ENCODE peak calls at places on chromosomes 7 and 10, in six cellular contexts. Y, L, Z, F, T and I are unnamed samples.

GRCh38 chr7:16354573-16354972 is 66.8 kb downstream of the CRPPA start:
- DNase-seq in Y (no peak), L (no peak), Z (no peak), F (no peak), T (no peak), I (no peak)

GRCh38 chr7:4270268-4270667 is 411.8 kb upstream of the FOXK1 start:
- DNase-seq in Y (no peak), L (no peak), Z (no peak), F (no peak), T (no peak), I (no peak)

GRCh38 chr10:34988397-34989067 is 101.6 kb downstream of the CUL2 start:
- DNase-seq in Y (no peak), L (no peak), Z (no peak), F (no peak), T (no peak), I (no peak)

GRCh38 chr7:51275532-51275931 is 41.1 kb downstream of the COBL start:
- DNase-seq in Y (no peak), L (no peak), Z (no peak), F (no peak), T (no peak), I (no peak)

GRCh38 chr7:112143151-112143550 is 63.0 kb downstream of the DOCK4 start:
- DNase-seq in Y (no peak), L (no peak), Z (no peak), F (no peak), T (no peak), I (no peak)

GRCh38 chr7:148700693-148701092 is 2.0 kb downstream of the CUL1 start:
- DNase-seq in Y (peak), L (peak), Z (no peak), F (no peak), T (peak), I (no peak)

GRCh38 chr7:19620470-19620869 is 88.4 kb downstream of the POLR1F start:
- DNase-seq in Y (no peak), L (no peak), Z (no peak), F (no peak), T (no peak), I (no peak)

GRCh38 chr7:51034531-51035264 is 252.0 kb upstream of the GRB10 start:
- DNase-seq in Y (no peak), L (no peak), Z (no peak), F (no peak), T (no peak), I (no peak)

GRCh38 chr7:86664991-86665390 is 21.3 kb downstream of the GRM3 start:
- DNase-seq in Y (no peak), L (no peak), Z (no peak), F (no peak), T (no peak), I (no peak)

GRCh38 chr7:27689045-27689877 is 26.6 kb upstream of the HIBADH start:
- DNase-seq in Y (no peak), L (peak), Z (no peak), F (peak), T (no peak), I (no peak)

GRCh38 chr10:31147220-31147608 is 115.5 kb upstream of the ZNF438 start:
- DNase-seq in Y (no peak), L (no peak), Z (peak), F (no peak), T (no peak), I (no peak)

GRCh38 chr7:116408166-116408565 is 91.4 kb upstream of the CAV2 start:
- DNase-seq in Y (no peak), L (no peak), Z (no peak), F (no peak), T (no peak), I (no peak)

GRCh38 chr7:129784783-129785456 is 167.8 kb downstream of the UBE2H start:
- DNase-seq in Y (no peak), L (no peak), Z (no peak), F (no peak), T (no peak), I (no peak)

GRCh38 chr10:76033457-76034196 is 602.2 kb downstream of the LRMDA start:
- DNase-seq in Y (no peak), L (no peak), Z (peak), F (peak), T (no peak), I (no peak)

GRCh38 chr7:80618105-80618504 is 20.3 kb upstream of the CD36 start:
- DNase-seq in Y (no peak), L (no peak), Z (no peak), F (no peak), T (no peak), I (no peak)

GRCh38 chr10:30491832-30492530 is 58.0 kb downstream of the MAP3K8 start:
- DNase-seq in Y (no peak), L (no peak), Z (no peak), F (no peak), T (no peak), I (no peak)

GRCh38 chr10:61175331-61175730 is 231.3 kb upstream of the RHOBTB1 start:
- DNase-seq in Y (no peak), L (no peak), Z (no peak), F (no peak), T (no peak), I (no peak)

GRCh38 chr10:73623056-73623455 is 18.2 kb downstream of the MYOZ1 start:
- DNase-seq in Y (no peak), L (no peak), Z (no peak), F (no peak), T (no peak), I (no peak)

GRCh38 chr10:69896601-69897000 is 94.9 kb downstream of the COL13A1 start:
- DNase-seq in Y (no peak), L (no peak), Z (no peak), F (no peak), T (no peak), I (no peak)

GRCh38 chr7:138116156-138116555 is 39.9 kb downstream of the AKR1D1 start:
- DNase-seq in Y (no peak), L (no peak), Z (peak), F (no peak), T (no peak), I (no peak)

GRCh38 chr10:112792487-112793196 is 157.4 kb upstream of the TCF7L2 start:
- DNase-seq in Y (no peak), L (no peak), Z (no peak), F (peak), T (no peak), I (no peak)

GRCh38 chr7:94449151-94449725 is 54.5 kb downstream of the COL1A2 start:
- DNase-seq in Y (peak), L (no peak), Z (peak), F (peak), T (no peak), I (no peak)

GRCh38 chr7:132243463-132243862 is 332.8 kb downstream of the PLXNA4 start:
- DNase-seq in Y (no peak), L (no peak), Z (no peak), F (no peak), T (no peak), I (no peak)

GRCh38 chr10:124547651-124548168 is 86.1 kb downstream of the LHPP start:
- DNase-seq in Y (no peak), L (no peak), Z (no peak), F (no peak), T (no peak), I (no peak)

GRCh38 chr10:96287392-96288105 is 16.2 kb upstream of the BLNK start:
- DNase-seq in Y (no peak), L (no peak), Z (no peak), F (no peak), T (no peak), I (no peak)

GRCh38 chr7:43588477-43589132 is 5.7 kb downstream of the STK17A start:
- DNase-seq in Y (no peak), L (no peak), Z (no peak), F (no peak), T (no peak), I (no peak)

GRCh38 chr7:116977172-116977571 is 23.9 kb downstream of the ST7 start:
- DNase-seq in Y (no peak), L (no peak), Z (no peak), F (no peak), T (no peak), I (no peak)

GRCh38 chr10:123165445-123166072 is 11.4 kb downstream of the BUB3 start:
- DNase-seq in Y (no peak), L (no peak), Z (no peak), F (no peak), T (no peak), I (no peak)

GRCh38 chr10:32751582-32751981 is 206.4 kb downstream of the ITGB1 start:
- DNase-seq in Y (no peak), L (no peak), Z (no peak), F (no peak), T (no peak), I (no peak)

GRCh38 chr7:113831509-113831908 is 87.3 kb downstream of the PPP1R3A start:
- DNase-seq in Y (no peak), L (no peak), Z (no peak), F (peak), T (no peak), I (no peak)

GRCh38 chr7:119228482-119228881 is 1004.0 kb downstream of the ANKRD7 start:
- DNase-seq in Y (no peak), L (no peak), Z (no peak), F (no peak), T (no peak), I (no peak)

GRCh38 chr7:11185179-11185578 is 211.5 kb downstream of the PHF14 start:
- DNase-seq in Y (no peak), L (no peak), Z (no peak), F (no peak), T (no peak), I (no peak)

GRCh38 chr7:122403113-122403512 is 98.6 kb upstream of the FEZF1 start:
- DNase-seq in Y (no peak), L (no peak), Z (no peak), F (no peak), T (no peak), I (no peak)

GRCh38 chr10:124092270-124093075 is 925 bp downstream of the CHST15 start:
- DNase-seq in Y (no peak), L (peak), Z (peak), F (no peak), T (peak), I (no peak)

GRCh38 chr7:96118449-96119001 is 203.4 kb downstream of the SLC25A13 start:
- DNase-seq in Y (no peak), L (no peak), Z (no peak), F (no peak), T (no peak), I (no peak)

GRCh38 chr10:70652761-70653657 is 19.3 kb upstream of the ADAMTS14 start:
- DNase-seq in Y (no peak), L (no peak), Z (no peak), F (no peak), T (no peak), I (no peak)

GRCh38 chr7:150379590-150380379 is 655 bp downstream of the ZNF775 start:
- DNase-seq in Y (no peak), L (no peak), Z (peak), F (no peak), T (no peak), I (no peak)

GRCh38 chr10:6333973-6334372 is 131.2 kb downstream of the PFKFB3 start:
- DNase-seq in Y (no peak), L (no peak), Z (no peak), F (no peak), T (no peak), I (no peak)